ENCODE peak calls at places on chromosomes 13 and 19, in six cellular contexts. N is CD8-positive, alpha-beta T cell; L is left ventricle myocardium inferior; O is psoas muscle; A is NT2/D1; E is neuronal stem cell. K is an unnamed sample.
A peak's percentile ranks its signal among the peaks of the same experiment; 100 is the strongest.

GRCh38 chr13:49495783-49496762 is at the start of gene PHF11:
- DNase-seq in N (peak; percentile 67), E (peak; percentile 46), O (peak; percentile 82), L (peak; percentile 81), A (peak; percentile 16), K (no peak)

GRCh38 chr19:24029941-24030636 is 56.9 kb upstream of the ZNF254 start:
- DNase-seq in E (no peak), L (no peak), O (no peak), N (no peak), A (peak; percentile 11), K (no peak)

GRCh38 chr13:101572456-101572855 is 120.0 kb downstream of the ITGBL1 start:
- DNase-seq in E (no peak), N (no peak), O (no peak), L (no peak), A (no peak), K (no peak)

GRCh38 chr13:99415851-99416331 is 85.4 kb upstream of the TM9SF2 start:
- DNase-seq in O (no peak), E (no peak), N (no peak), L (no peak), A (no peak), K (no peak)

GRCh38 chr13:56349866-56350265 is 790.9 kb upstream of the PRR20A start:
- DNase-seq in L (no peak), E (no peak), O (no peak), N (no peak), A (no peak), K (no peak)

GRCh38 chr19:12840091-12841079 is 2.1 kb downstream of the MAST1 start:
- DNase-seq in A (peak; percentile 94), N (no peak), E (peak; percentile 98), L (peak; percentile 25), O (peak; percentile 51), K (peak; percentile 88)

GRCh38 chr19:4375164-4375619 is 25.2 kb downstream of the SH3GL1 start:
- DNase-seq in L (no peak), A (no peak), E (no peak), N (no peak), O (peak; percentile 38), K (no peak)

GRCh38 chr13:87754097-87754496 is 82.9 kb downstream of the SLITRK5 start:
- DNase-seq in N (no peak), L (no peak), O (no peak), E (no peak), A (no peak), K (no peak)

GRCh38 chr13:44158741-44159632 is 214.6 kb upstream of the SERP2 start:
- DNase-seq in N (no peak), L (no peak), A (no peak), O (peak; percentile 31), E (no peak), K (no peak)

GRCh38 chr13:104286566-104287290 is 1220.5 kb upstream of the SLC10A2 start:
- DNase-seq in N (no peak), A (peak; percentile 3), O (no peak), E (peak; percentile 15), L (no peak), K (peak; percentile 1)

GRCh38 chr19:42352216-42352892 is 26.9 kb downstream of the MEGF8 start:
- DNase-seq in A (no peak), L (no peak), O (no peak), N (no peak), E (peak; percentile 20), K (no peak)

GRCh38 chr13:104163866-104164630 is 1097.8 kb upstream of the SLC10A2 start:
- DNase-seq in L (no peak), A (no peak), O (no peak), E (no peak), N (no peak), K (no peak)

DNA sequence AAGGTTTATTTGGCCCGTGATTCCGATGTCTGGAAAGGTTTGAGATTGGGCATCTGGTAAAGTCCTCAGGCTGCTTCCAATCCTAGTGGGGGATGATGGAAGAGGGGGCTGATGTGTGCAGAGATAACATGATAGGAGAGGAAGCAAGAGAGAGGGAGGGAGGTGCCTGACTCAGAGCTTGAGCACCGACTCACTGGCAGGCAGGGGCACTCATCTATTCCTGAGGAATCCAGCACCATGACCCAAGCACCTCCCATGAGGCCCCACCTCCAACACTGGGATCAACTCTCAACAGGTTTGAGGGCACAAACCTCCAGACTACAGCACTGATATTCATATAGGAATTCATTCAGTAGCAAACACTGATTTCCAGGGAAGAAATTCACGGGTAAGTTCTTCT is 5.6 kb upstream of the SIGLEC9 start:
- DNase-seq in O (no peak), A (no peak), N (no peak), E (no peak), L (no peak), K (no peak)
- H3K27me3 ChIP-seq in O (peaks cover 14% of the 10 kb centered on the region), A (no peaks in the 10 kb centered on the region), N (no peaks in the 10 kb centered on the region), E (peaks cover 16% of the 10 kb centered on the region), L (peaks cover 60% of the 10 kb centered on the region), K (no peaks in the 10 kb centered on the region)

GRCh38 chr19:6888967-6889366 is 1.6 kb downstream of the ADGRE1 start:
- DNase-seq in E (no peak), A (no peak), O (no peak), N (no peak), L (no peak), K (no peak)
- H3K4me1 ChIP-seq in E (no peaks in the 10 kb centered on the region), A (no peaks in the 10 kb centered on the region), O (no peaks in the 10 kb centered on the region), N (peaks cover 68% of the 10 kb centered on the region), L (no peaks in the 10 kb centered on the region), K (no peaks in the 10 kb centered on the region)

DNA sequence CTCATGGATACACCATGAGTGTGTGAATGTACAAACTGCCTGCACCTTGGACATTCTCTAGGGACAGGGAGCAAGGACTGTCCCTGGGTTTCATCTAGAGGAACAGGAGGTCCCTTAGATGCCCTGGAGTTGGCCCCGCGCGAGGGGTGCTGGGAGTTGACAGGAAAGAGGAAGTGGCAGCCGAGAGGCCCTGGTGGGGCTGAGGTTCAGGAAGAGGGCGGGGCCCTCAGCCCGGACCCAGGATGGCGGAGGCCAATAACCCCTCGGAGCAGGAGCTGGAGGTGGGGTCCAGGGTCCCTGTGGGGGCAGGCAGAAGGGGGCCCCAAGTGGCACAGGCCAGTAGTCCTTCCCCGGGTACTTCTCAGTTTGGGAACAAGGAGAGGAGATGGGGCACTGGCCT is 6.9 kb downstream of the PKN1 start:
- DNase-seq in E (no peak), N (peak; percentile 55), A (no peak), L (peak; percentile 82), O (peak; percentile 71), K (no peak)
- H3K4me3 ChIP-seq in E (no peak overlapping the region), N (peak overlapping the region; percentile 84), A (no peak overlapping the region), L (peak overlapping the region; percentile 38), O (peak overlapping the region; percentile 32), K (no peak overlapping the region)

GRCh38 chr19:43638214-43638990 is 1.2 kb downstream of the CADM4 start:
- DNase-seq in O (no peak), A (no peak), N (no peak), L (no peak), E (no peak), K (no peak)
- H3K27me3 ChIP-seq in O (peaks cover 5% of the 10 kb centered on the region), A (peaks cover 52% of the 10 kb centered on the region), N (peaks cover 9% of the 10 kb centered on the region), L (peaks cover 57% of the 10 kb centered on the region), E (no peaks in the 10 kb centered on the region), K (peaks cover 9% of the 10 kb centered on the region)

GRCh38 chr19:51009061-51009891 is 7.9 kb upstream of the KLK8 start:
- DNase-seq in E (no peak), A (no peak), O (no peak), N (no peak), L (no peak), K (no peak)
- H3K4me1 ChIP-seq in E (no peaks in the 10 kb centered on the region), A (no peaks in the 10 kb centered on the region), O (no peaks in the 10 kb centered on the region), N (no peaks in the 10 kb centered on the region), L (no peaks in the 10 kb centered on the region), K (no peaks in the 10 kb centered on the region)

K was measured in iPS DF 6.9.